ENCODE peak calls at places on chromosomes 3 and 15, in four cellular contexts. E is activated naive CD8-positive, alpha-beta T cell treated with anti-CD3 and anti-CD28 coated beads, Interleukin-2, amount 50 U/mL, for 24 hours; M is AG04450; Q is SK-MEL-5. X is an unnamed sample.

GRCh38 chr3:185630182-185630622 is 44.1 kb downstream of the SENP2 start:
- DNase-seq in E (no peak), M (no peak), Q (no peak), X (no peak)

GRCh38 chr3:102207173-102207572 is 227.6 kb upstream of the ZPLD1 start:
- DNase-seq in E (no peak), M (no peak), Q (no peak), X (no peak)

GRCh38 chr3:4492240-4493007 is 724 bp upstream of the ITPR1 start:
- DNase-seq in E (peak), M (no peak), Q (peak), X (peak)

GRCh38 chr15:73959012-73959581 is 32.8 kb downstream of the LOXL1 start:
- DNase-seq in E (no peak), M (no peak), Q (no peak), X (peak)

GRCh38 chr3:186193534-186194450 is 84.9 kb upstream of the ETV5 start:
- DNase-seq in E (no peak), M (no peak), Q (no peak), X (no peak)

GRCh38 chr15:41914406-41914805 is 20.6 kb upstream of the SPTBN5 start:
- DNase-seq in E (no peak), M (no peak), Q (no peak), X (no peak)

GRCh38 chr3:47825590-47825989 is 22.7 kb downstream of the DHX30 start:
- DNase-seq in E (no peak), M (no peak), Q (no peak), X (no peak)

GRCh38 chr3:114121996-114122709 is 56.7 kb downstream of the DRD3 start:
- DNase-seq in E (no peak), M (peak), Q (no peak), X (no peak)

GRCh38 chr3:72951259-72951722 is 45.3 kb upstream of the PPP4R2 start:
- DNase-seq in E (no peak), M (no peak), Q (peak), X (no peak)

GRCh38 chr15:72345280-72345679 is 25.3 kb upstream of the CELF6 start:
- DNase-seq in E (no peak), M (no peak), Q (no peak), X (no peak)

GRCh38 chr3:14525685-14526631 is 14.2 kb downstream of the GRIP2 start:
- DNase-seq in E (no peak), M (no peak), Q (peak), X (peak)

GRCh38 chr15:72175186-72176044 is 22.2 kb downstream of the GRAMD2A start:
- DNase-seq in E (no peak), M (no peak), Q (no peak), X (no peak)

GRCh38 chr15:101353240-101353639 is 58.2 kb upstream of the SNRPA1 start:
- DNase-seq in E (no peak), M (no peak), Q (no peak), X (no peak)

GRCh38 chr3:67437090-67437489 is 217.3 kb downstream of the SUCLG2 start:
- DNase-seq in E (no peak), M (no peak), Q (no peak), X (no peak)

GRCh38 chr3:143122608-143123352 is 3.2 kb downstream of the CHST2 start:
- DNase-seq in E (no peak), M (no peak), Q (no peak), X (no peak)

GRCh38 chr3:181292984-181293383 is 303.4 kb upstream of the DNAJC19 start:
- DNase-seq in E (no peak), M (no peak), Q (peak), X (no peak)

GRCh38 chr3:160061525-160061924 is 72.9 kb downstream of the IL12A start:
- DNase-seq in E (no peak), M (no peak), Q (no peak), X (no peak)

GRCh38 chr3:43327184-43327950 is 41.0 kb downstream of the SNRK start:
- DNase-seq in E (no peak), M (no peak), Q (peak), X (no peak)

GRCh38 chr15:31202953-31203352 is 101.4 kb upstream of the TRPM1 start:
- DNase-seq in E (no peak), M (no peak), Q (no peak), X (peak)

GRCh38 chr3:181252626-181253025 is 263.1 kb upstream of the DNAJC19 start:
- DNase-seq in E (no peak), M (no peak), Q (peak), X (no peak)

GRCh38 chr3:45507820-45508317 is 86.7 kb upstream of the LIMD1 start:
- DNase-seq in E (no peak), M (no peak), Q (peak), X (no peak)

GRCh38 chr3:27721717-27722564 is at the start of gene EOMES:
- DNase-seq in E (peak), M (no peak), Q (peak), X (peak)

GRCh38 chr15:79425591-79426295 is 6.4 kb upstream of the MINAR1 start:
- DNase-seq in E (no peak), M (no peak), Q (no peak), X (no peak)

GRCh38 chr15:71436854-71437253 is 321.6 kb downstream of the THSD4 start:
- DNase-seq in E (no peak), M (no peak), Q (no peak), X (no peak)

GRCh38 chr3:58336135-58336882 is 3.6 kb downstream of the PXK start:
- DNase-seq in E (no peak), M (no peak), Q (no peak), X (no peak)

GRCh38 chr15:35624881-35625280 is 78.9 kb upstream of the DPH6 start:
- DNase-seq in E (no peak), M (peak), Q (no peak), X (no peak)

GRCh38 chr3:153162513-153163348 is 705 bp downstream of the RAP2B start:
- DNase-seq in E (peak), M (no peak), Q (peak), X (peak)

GRCh38 chr15:40238927-40239591 is at the start of gene PAK6:
- DNase-seq in E (peak), M (no peak), Q (no peak), X (peak)

GRCh38 chr3:164048451-164048850 is 1029.8 kb downstream of the SI start:
- DNase-seq in E (no peak), M (no peak), Q (no peak), X (no peak)